ENCODE peak calls at places on chromosomes 4 and X, in ten cellular contexts. W, J, Y, A, U, O, L, R, M and E are unnamed samples.
A peak's percentile ranks its signal among the peaks of the same experiment; 100 is the strongest.

GRCh38 chrX:54223581-54223980 is 40.5 kb upstream of the FAM120C start:
- DNase-seq in R (no peak), U (no peak), W (no peak), M (no peak), A (no peak), J (no peak), O (no peak), L (no peak), Y (no peak), E (peak; percentile 4)

GRCh38 chrX:16526003-16526402 is 124.0 kb upstream of the S100G start:
- DNase-seq in J (no peak), A (no peak), U (no peak), L (no peak), W (no peak), O (no peak), Y (no peak), M (no peak), R (no peak), E (no peak)

GRCh38 chr4:183111452-183111885 is 12.4 kb downstream of the WWC2 start:
- DNase-seq in W (no peak), O (no peak), Y (no peak), J (no peak), A (no peak), R (no peak), M (no peak), U (no peak), L (no peak), E (no peak)

GRCh38 chr4:150150545-150151156 is 72.4 kb downstream of the DCLK2 start:
- DNase-seq in Y (no peak), J (no peak), L (no peak), A (no peak), M (no peak), U (no peak), W (no peak), O (no peak), R (no peak), E (peak; percentile 7)

GRCh38 chr4:82939414-82939813 is 38.9 kb downstream of the THAP9 start:
- DNase-seq in A (no peak), M (no peak), J (no peak), R (no peak), L (no peak), O (no peak), U (no peak), W (no peak), Y (no peak), E (no peak)

GRCh38 chr4:112947616-112948015 is 101.8 kb upstream of the ANK2 start:
- DNase-seq in L (no peak), W (no peak), R (no peak), Y (no peak), A (no peak), O (no peak), U (no peak), J (no peak), M (no peak), E (no peak)

GRCh38 chrX:101357166-101357795 is 8.7 kb upstream of the TIMM8A start:
- DNase-seq in Y (peak; percentile 41), L (no peak), U (no peak), R (no peak), M (no peak), A (peak; percentile 20), O (no peak), W (peak; percentile 17), J (no peak), E (peak; percentile 3)

GRCh38 chr4:7055111-7055989 is 12.2 kb downstream of the TADA2B start:
- DNase-seq in J (no peak), M (no peak), Y (no peak), R (peak; percentile 35), A (no peak), O (peak; percentile 80), W (no peak), U (peak; percentile 35), L (no peak), E (no peak)

GRCh38 chr4:5993063-5993745 is 25.0 kb downstream of the C4orf50 start:
- DNase-seq in R (no peak), J (no peak), U (peak; percentile 45), W (no peak), L (no peak), Y (no peak), M (no peak), O (no peak), A (no peak), E (no peak)

GRCh38 chr4:5989236-5990225 is 28.7 kb downstream of the C4orf50 start:
- DNase-seq in R (no peak), W (no peak), L (no peak), J (no peak), M (no peak), U (peak; percentile 41), Y (no peak), A (no peak), O (no peak), E (no peak)

GRCh38 chr4:5988086-5988845 is 30.0 kb downstream of the C4orf50 start:
- DNase-seq in O (no peak), U (peak; percentile 47), A (no peak), J (no peak), R (no peak), L (no peak), Y (no peak), M (no peak), W (no peak), E (no peak)

GRCh38 chr4:5992171-5993062 is 25.8 kb downstream of the C4orf50 start:
- DNase-seq in O (no peak), M (no peak), U (peak; percentile 48), J (no peak), W (no peak), A (no peak), Y (no peak), L (no peak), R (no peak), E (no peak)

GRCh38 chr4:5990446-5991160 is 27.6 kb downstream of the C4orf50 start:
- DNase-seq in R (no peak), M (no peak), L (no peak), J (no peak), A (no peak), U (peak; percentile 52), O (no peak), W (no peak), Y (no peak), E (no peak)
- H3K4me1 ChIP-seq in R (no peaks in the 10 kb centered on the region), M (no peaks in the 10 kb centered on the region), L (no peaks in the 10 kb centered on the region), J (no peaks in the 10 kb centered on the region), A (no peaks in the 10 kb centered on the region), U (no peaks in the 10 kb centered on the region), O (no peaks in the 10 kb centered on the region), W (no peaks in the 10 kb centered on the region), Y (no peaks in the 10 kb centered on the region), E (no peaks in the 10 kb centered on the region)

GRCh38 chrX:120751683-120752082 is 121.8 kb upstream of the C1GALT1C1 start:
- DNase-seq in M (no peak), Y (no peak), L (no peak), O (no peak), R (no peak), U (no peak), A (no peak), W (no peak), J (no peak), E (no peak)

GRCh38 chrX:120750381-120750780 is 120.5 kb upstream of the C1GALT1C1 start:
- DNase-seq in A (no peak), L (no peak), M (no peak), J (no peak), Y (no peak), U (no peak), O (no peak), W (no peak), R (no peak), E (no peak)

GRCh38 chrX:120755066-120755846 is 120.4 kb downstream of the CT47B1 start:
- DNase-seq in O (no peak), Y (peak; percentile 15), L (no peak), R (no peak), A (peak; percentile 34), U (no peak), J (no peak), M (no peak), W (no peak), E (peak; percentile 3)

GRCh38 chrX:120753413-120754251 is 122.0 kb downstream of the CT47B1 start:
- DNase-seq in O (no peak), A (no peak), Y (no peak), L (no peak), R (no peak), J (no peak), U (no peak), M (no peak), W (no peak), E (no peak)

GRCh38 chrX:120752431-120753128 is 122.7 kb upstream of the C1GALT1C1 start:
- DNase-seq in M (no peak), R (no peak), L (no peak), A (no peak), O (no peak), J (no peak), W (no peak), U (no peak), Y (no peak), E (no peak)
- H3K4me1 ChIP-seq in M (no peaks in the 10 kb centered on the region), R (no peaks in the 10 kb centered on the region), L (peaks cover 32% of the 10 kb centered on the region), A (peaks cover 3% of the 10 kb centered on the region), O (no peaks in the 10 kb centered on the region), J (no peaks in the 10 kb centered on the region), W (no peaks in the 10 kb centered on the region), U (no peaks in the 10 kb centered on the region), Y (no peaks in the 10 kb centered on the region), E (peaks cover 4% of the 10 kb centered on the region)

GRCh38 chrX:13695601-13696115 is 6.7 kb downstream of the RAB9A start:
- DNase-seq in J (no peak), M (no peak), L (no peak), W (no peak), A (no peak), R (no peak), Y (no peak), U (no peak), O (no peak), E (no peak)

GRCh38 chrX:13694983-13695382 is 6.1 kb downstream of the RAB9A start:
- DNase-seq in A (no peak), O (peak; percentile 57), M (no peak), Y (no peak), J (no peak), U (no peak), W (no peak), R (no peak), L (no peak), E (no peak)

GRCh38 chrX:13693341-13693871 is 4.5 kb downstream of the RAB9A start:
- DNase-seq in M (no peak), W (no peak), J (no peak), U (no peak), A (peak; percentile 35), R (no peak), Y (no peak), L (no peak), O (no peak), E (no peak)

GRCh38 chrX:13692771-13693231 is 3.9 kb downstream of the RAB9A start:
- DNase-seq in M (no peak), Y (no peak), A (no peak), O (peak; percentile 38), U (no peak), J (no peak), R (no peak), L (no peak), W (no peak), E (no peak)

DNA sequence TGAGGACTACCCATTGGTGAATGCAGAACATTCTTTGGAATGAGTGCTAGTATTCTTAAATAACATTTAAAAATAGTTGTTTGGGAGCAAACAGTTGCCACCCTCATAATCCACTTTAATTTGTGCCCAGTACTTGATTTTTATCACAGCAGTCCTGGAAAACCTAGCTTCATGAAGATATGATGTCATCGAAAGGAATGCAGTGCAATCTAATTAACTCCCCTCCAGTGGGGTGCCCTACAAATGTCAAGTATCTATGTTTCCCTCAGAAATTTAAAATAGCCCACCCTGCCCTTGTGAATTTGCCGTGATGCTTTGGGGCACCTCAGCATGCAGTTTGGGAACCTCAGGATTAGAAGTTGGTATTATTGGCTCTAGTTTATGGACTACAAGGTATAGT is 5.4 kb downstream of the RAB9A start:
- DNase-seq in A (no peak), M (no peak), R (no peak), J (no peak), U (no peak), Y (no peak), O (no peak), W (no peak), L (no peak), E (no peak)
- H3K4me1 ChIP-seq in A (peaks cover 60% of the 10 kb centered on the region), M (no peaks in the 10 kb centered on the region), R (peaks cover 2% of the 10 kb centered on the region), J (no peaks in the 10 kb centered on the region), U (peaks cover 40% of the 10 kb centered on the region), Y (peaks cover 8% of the 10 kb centered on the region), O (peaks cover 32% of the 10 kb centered on the region), W (peaks cover 30% of the 10 kb centered on the region), L (peaks cover 45% of the 10 kb centered on the region), E (peaks cover 21% of the 10 kb centered on the region)

GRCh38 chrX:45068555-45068954 is 132.1 kb downstream of the DIPK2B start:
- DNase-seq in W (no peak), U (no peak), R (no peak), Y (no peak), J (no peak), A (no peak), L (no peak), M (no peak), O (no peak), E (no peak)

DNA sequence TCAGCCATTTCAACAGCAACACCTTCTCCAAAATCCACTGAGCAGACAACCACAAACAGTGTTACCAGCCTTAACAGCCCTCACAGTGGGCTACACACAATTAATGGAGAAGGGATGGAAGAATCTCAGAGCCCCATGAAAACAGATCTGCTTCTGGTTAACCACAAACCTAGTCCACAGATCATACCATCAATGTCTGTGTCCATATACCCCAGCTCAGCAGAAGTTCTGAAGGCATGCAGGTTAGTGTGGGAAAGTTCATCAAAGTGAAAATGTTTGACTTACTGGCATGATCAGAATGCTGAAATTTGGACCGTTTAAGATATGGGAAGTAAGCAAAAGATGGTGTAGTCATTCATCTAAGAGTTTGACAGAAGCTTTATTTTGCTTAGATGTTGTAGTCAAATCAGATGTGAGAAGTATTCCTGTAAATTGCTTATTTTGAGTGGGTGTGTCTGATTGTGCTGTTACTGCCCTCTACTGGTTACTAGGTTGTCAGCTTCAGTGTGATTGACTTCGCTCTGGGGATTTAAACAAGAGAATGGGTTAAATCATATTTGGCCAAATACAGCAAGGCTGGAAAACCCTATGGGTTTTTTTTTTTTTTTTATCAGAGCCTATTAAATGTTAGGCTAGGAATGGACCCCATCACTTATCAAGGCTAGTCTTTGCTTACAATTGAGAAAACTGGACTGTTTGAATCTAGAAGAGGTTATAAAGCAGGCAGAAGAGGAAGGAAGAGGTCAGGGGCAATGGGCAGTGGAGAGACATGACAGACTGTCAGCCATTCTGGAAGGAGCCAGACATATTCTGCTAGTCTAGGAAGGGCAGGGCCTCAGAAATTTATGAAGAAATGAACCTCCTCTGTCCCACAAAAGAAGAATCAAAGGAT is 130.3 kb downstream of the DIPK2B start:
- DNase-seq in W (peak; percentile 69), J (no peak), L (no peak), U (no peak), M (no peak), R (no peak), Y (peak; percentile 58), O (peak; percentile 21), A (no peak), E (peak; percentile 27)
- H3K4me1 ChIP-seq in W (no peaks in the 10 kb centered on the region), J (peaks cover 3% of the 10 kb centered on the region), L (peaks cover 17% of the 10 kb centered on the region), U (no peaks in the 10 kb centered on the region), M (no peaks in the 10 kb centered on the region), R (no peaks in the 10 kb centered on the region), Y (no peaks in the 10 kb centered on the region), O (no peaks in the 10 kb centered on the region), A (no peaks in the 10 kb centered on the region), E (no peaks in the 10 kb centered on the region)